ENCODE peak calls at places on chromosomes 4 and X, in five cellular contexts. R is A549, D is NCI-H187 treated with DMSO at 0.1 percent for 48 hours, B is adipocyte, J is BJ. G is an unnamed sample.
A peak's percentile ranks its signal among the peaks of the same experiment; 100 is the strongest.

GRCh38 chrX:21276736-21277433 is 97.3 kb upstream of the CNKSR2 start:
- DNase-seq in D (no peak), B (no peak), J (no peak), R (no peak), G (no peak)

GRCh38 chr4:52659016-52659721 is at the start of gene USP46:
- DNase-seq in B (peak; percentile 95), R (peak; percentile 52), J (no peak), D (peak; percentile 4), G (peak; percentile 62)

GRCh38 chr4:128006592-128006991 is 41.4 kb downstream of the ABHD18 start:
- DNase-seq in J (no peak), R (no peak), B (no peak), D (no peak), G (no peak)

GRCh38 chrX:13151806-13152510 is 107.5 kb upstream of the FAM9C start:
- DNase-seq in D (no peak), B (no peak), J (no peak), R (no peak), G (no peak)

GRCh38 chrX:34653811-34654210 is 3.3 kb downstream of the TMEM47 start:
- DNase-seq in R (no peak), B (peak; percentile 50), D (no peak), J (no peak), G (no peak)

GRCh38 chr4:183164963-183165362 is 65.9 kb downstream of the WWC2 start:
- DNase-seq in J (no peak), R (no peak), D (no peak), B (peak; percentile 44), G (no peak)

GRCh38 chr4:159146454-159146853 is 43.6 kb downstream of the RAPGEF2 start:
- DNase-seq in R (no peak), B (no peak), J (no peak), D (no peak), G (no peak)

GRCh38 chrX:134679226-134679625 is 21.0 kb upstream of the PLAC1 start:
- DNase-seq in D (no peak), B (peak; percentile 72), R (no peak), J (peak; percentile 37), G (no peak)

GRCh38 chr4:7964459-7964858 is 24.8 kb upstream of the AFAP1 start:
- DNase-seq in D (no peak), R (no peak), J (no peak), B (no peak), G (no peak)

GRCh38 chrX:97159916-97160800 is 276.4 kb downstream of the RPA4 start:
- DNase-seq in D (no peak), J (no peak), B (no peak), R (peak; percentile 67), G (no peak)

GRCh38 chr4:145937021-145937861 is 1.4 kb downstream of the ZNF827 start:
- DNase-seq in B (peak; percentile 76), J (no peak), D (no peak), R (peak; percentile 57), G (peak; percentile 42)

GRCh38 chr4:70660106-70660505 is 6.2 kb downstream of the JCHAIN start:
- DNase-seq in R (no peak), B (no peak), D (no peak), J (no peak), G (no peak)

GRCh38 chrX:139203681-139204575 is 326.6 kb upstream of the F9 start:
- DNase-seq in J (no peak), R (no peak), B (peak; percentile 16), D (no peak), G (no peak)

GRCh38 chr4:76363556-76364290 is 57.2 kb downstream of the STBD1 start:
- DNase-seq in D (no peak), B (peak; percentile 9), J (no peak), R (no peak), G (no peak)

GRCh38 chr4:56752985-56753384 is 68.5 kb downstream of the SPINK2 start:
- DNase-seq in D (no peak), B (no peak), J (no peak), R (no peak), G (no peak)

GRCh38 chr4:186685744-186686143 is 37.9 kb downstream of the FAT1 start:
- DNase-seq in R (peak; percentile 73), D (no peak), J (peak; percentile 75), B (peak; percentile 75), G (no peak)

GRCh38 chr4:5888706-5889696 is 3.9 kb downstream of the CRMP1 start:
- DNase-seq in D (no peak), R (no peak), J (no peak), B (no peak), G (no peak)

GRCh38 chr4:77045490-77045889 is 30.3 kb downstream of the CCNI start:
- DNase-seq in J (no peak), B (no peak), D (no peak), R (peak; percentile 10), G (no peak)

GRCh38 chr4:80913381-80913780 is 117.1 kb upstream of the BMP3 start:
- DNase-seq in R (no peak), J (no peak), B (no peak), D (no peak), G (no peak)

G was measured in activated B cell treated with CpG ODN at 0.5 μM for 24 hours.